ENCODE peak calls at places on chromosomes 2 and 18, in ten cellular contexts. K is upper lobe of left lung; X is stimulated activated CD4-positive, alpha-beta T cell treated with anti-CD3 and anti-CD28 coated beads, Interleukin-1b, Interleukin-23, amount 100 ng/mL, for 48 hours; G is left cardiac atrium; B is activated CD8-positive, alpha-beta T cell treated with anti-CD3 and anti-CD28 coated beads for 36 hours; U is NCI-H1694; E is naive B cell; Y is activated CD8-positive, alpha-beta memory T cell treated with anti-CD3 and anti-CD28 coated beads for 24 hours; O is right cardiac atrium; L is T-helper 2 cell. A is an unnamed sample.
A peak's percentile ranks its signal among the peaks of the same experiment; 100 is the strongest.

GRCh38 chr2:213246665-213247281 is 37.5 kb upstream of the SPAG16 start:
- DNase-seq in B (peak; percentile 64), Y (peak; percentile 66), E (peak; percentile 39), G (no peak), K (no peak), O (no peak), X (peak; percentile 41), U (peak; percentile 44), L (peak; percentile 41), A (peak; percentile 59)

GRCh38 chr2:25265802-25266201 is 75.9 kb downstream of the DNMT3A start:
- DNase-seq in B (no peak), K (peak; percentile 28), O (peak; percentile 58), E (no peak), X (no peak), L (peak; percentile 28), Y (no peak), U (no peak), G (no peak), A (no peak)

GRCh38 chr2:241194811-241195210 is 6.3 kb downstream of the ANO7 start:
- DNase-seq in O (no peak), K (no peak), B (no peak), G (no peak), U (no peak), E (no peak), L (no peak), X (no peak), Y (no peak), A (no peak)

GRCh38 chr2:205731521-205731965 is 49.2 kb downstream of the NRP2 start:
- DNase-seq in E (no peak), L (no peak), G (no peak), K (no peak), U (no peak), Y (no peak), B (no peak), X (no peak), O (no peak), A (no peak)

GRCh38 chr2:95024960-95025405 is 525 bp upstream of the MAL start:
- DNase-seq in K (no peak), L (no peak), X (peak; percentile 11), G (no peak), Y (peak; percentile 67), E (no peak), O (no peak), U (no peak), B (peak; percentile 43), A (peak; percentile 48)

GRCh38 chr2:113183264-113183663 is 9.5 kb downstream of the PSD4 start:
- DNase-seq in U (no peak), O (no peak), X (no peak), E (no peak), B (no peak), K (no peak), Y (no peak), G (no peak), L (no peak), A (no peak)

GRCh38 chr18:63439334-63439733 is 17.1 kb upstream of the VPS4B start:
- DNase-seq in K (peak; percentile 32), O (no peak), L (peak; percentile 16), U (peak; percentile 50), Y (peak; percentile 71), B (peak; percentile 58), G (no peak), E (peak; percentile 51), X (peak; percentile 28), A (peak; percentile 55)

GRCh38 chr2:199704358-199705238 is 146.4 kb downstream of the FTCDNL1 start:
- DNase-seq in Y (no peak), U (peak; percentile 56), X (no peak), O (no peak), G (no peak), L (no peak), K (no peak), B (peak; percentile 38), E (peak; percentile 10), A (peak; percentile 21)

GRCh38 chr2:51711761-51712160 is 679.8 kb upstream of the NRXN1 start:
- DNase-seq in X (no peak), K (no peak), G (no peak), B (no peak), E (no peak), Y (no peak), O (no peak), L (no peak), U (no peak), A (no peak)

GRCh38 chr2:117771969-117772630 is 42.4 kb upstream of the DDX18 start:
- DNase-seq in E (no peak), Y (no peak), L (no peak), K (no peak), G (no peak), X (no peak), U (peak; percentile 80), B (no peak), O (no peak), A (no peak)

GRCh38 chr2:85887566-85888019 is 1.2 kb downstream of the ST3GAL5 start:
- DNase-seq in O (peak; percentile 83), U (peak; percentile 23), L (peak; percentile 25), K (peak; percentile 71), X (peak; percentile 57), G (peak; percentile 67), E (peak; percentile 67), Y (peak; percentile 81), B (peak; percentile 70), A (peak; percentile 38)

GRCh38 chr18:80074183-80074582 is 34.9 kb upstream of the ADNP2 start:
- DNase-seq in B (no peak), Y (no peak), E (no peak), K (no peak), G (no peak), L (no peak), U (no peak), O (no peak), X (no peak), A (no peak)

GRCh38 chr2:191363267-191363666 is 118.1 kb downstream of the MYO1B start:
- DNase-seq in O (no peak), X (no peak), U (no peak), B (no peak), K (no peak), L (no peak), Y (no peak), E (no peak), G (no peak), A (no peak)

GRCh38 chr18:35705988-35706387 is 124.4 kb downstream of the GALNT1 start:
- DNase-seq in X (no peak), K (no peak), U (no peak), B (no peak), E (no peak), G (no peak), O (no peak), Y (no peak), L (no peak), A (no peak)

GRCh38 chr2:15223887-15224286 is 337.2 kb downstream of the NBAS start:
- DNase-seq in E (no peak), B (no peak), X (no peak), K (no peak), U (no peak), L (no peak), Y (no peak), O (no peak), G (no peak), A (no peak)

GRCh38 chr2:96336873-96337272 is 1.3 kb downstream of the NCAPH start:
- DNase-seq in K (no peak), O (no peak), B (no peak), G (no peak), U (no peak), Y (no peak), E (no peak), X (no peak), L (no peak), A (no peak)

GRCh38 chr18:3704556-3705162 is 254.7 kb downstream of the TGIF1 start:
- DNase-seq in G (no peak), Y (no peak), E (no peak), U (no peak), O (no peak), B (no peak), K (no peak), L (no peak), X (no peak), A (no peak)

GRCh38 chr18:33573193-33573592 is 4.8 kb upstream of the ASXL3 start:
- DNase-seq in X (no peak), U (no peak), K (no peak), Y (no peak), G (no peak), E (no peak), L (no peak), O (no peak), B (no peak), A (no peak)

GRCh38 chr2:127179756-127180155 is 40.3 kb downstream of the CYP27C1 start:
- DNase-seq in X (no peak), G (no peak), E (no peak), O (no peak), K (peak; percentile 22), B (no peak), L (no peak), U (no peak), Y (no peak), A (no peak)

GRCh38 chr2:84257871-84258270 is 201.2 kb downstream of the SUCLG1 start:
- DNase-seq in E (no peak), B (no peak), L (no peak), K (no peak), O (no peak), U (peak; percentile 84), X (no peak), Y (no peak), G (no peak), A (no peak)

GRCh38 chr2:73359915-73360697 is 25.5 kb upstream of the ALMS1 start:
- DNase-seq in U (peak; percentile 16), E (no peak), G (no peak), O (no peak), L (no peak), K (no peak), X (no peak), Y (no peak), B (no peak), A (no peak)

GRCh38 chr2:207227062-207227748 is 61.5 kb upstream of the KLF7 start:
- DNase-seq in O (peak; percentile 72), E (no peak), G (peak; percentile 49), X (no peak), U (no peak), L (no peak), B (no peak), K (peak; percentile 31), Y (no peak), A (no peak)

GRCh38 chr2:115910270-115910669 is 1467.8 kb downstream of the DPP10 start:
- DNase-seq in O (no peak), B (no peak), Y (no peak), U (no peak), E (no peak), X (no peak), G (no peak), K (no peak), L (no peak), A (no peak)

GRCh38 chr18:2958819-2959298 is 54.1 kb downstream of the LPIN2 start:
- DNase-seq in G (no peak), E (no peak), O (no peak), K (peak; percentile 56), L (no peak), U (no peak), X (no peak), Y (no peak), B (peak; percentile 76), A (peak; percentile 66)

GRCh38 chr18:53944721-53945120 is 279.7 kb downstream of the MBD2 start:
- DNase-seq in K (no peak), O (no peak), Y (no peak), X (no peak), L (no peak), U (no peak), E (no peak), G (no peak), B (peak; percentile 19), A (peak; percentile 36)

GRCh38 chr2:46735108-46735691 is 180.4 kb downstream of the MCFD2 start:
- DNase-seq in X (no peak), K (no peak), Y (no peak), O (no peak), U (no peak), B (no peak), E (no peak), G (no peak), L (no peak), A (no peak)

GRCh38 chr2:118989481-118989880 is 47.5 kb downstream of the MARCO start:
- DNase-seq in G (no peak), O (no peak), E (no peak), Y (peak; percentile 43), X (no peak), K (peak; percentile 21), B (no peak), U (no peak), L (no peak), A (no peak)

GRCh38 chr2:183195998-183196409 is 71.8 kb downstream of the NUP35 start:
- DNase-seq in U (no peak), E (no peak), Y (no peak), G (no peak), X (no peak), B (no peak), K (no peak), O (no peak), L (no peak), A (no peak)